ENCODE peak calls at places on chromosomes 13 and 19, in eight cellular contexts. A is stimulated activated CD8-positive, alpha-beta memory T cell treated with anti-CD3 and anti-CD28 coated beads, Interleukin-7, amount 100 ng/mL, for 1 hour; Y is nucleus accumbens; B is SHP77; X is activated CD4-positive, alpha-beta T cell treated with anti-CD3 and anti-CD28 coated beads, Interleukin-2, amount 50 U/mL, for 48 hours; S is NCI-H2171 treated with DMSO at 0.1 percent for 48 hours; G is Peyer's patch; T is tibial artery. E is an unnamed sample.
A peak's percentile ranks its signal among the peaks of the same experiment; 100 is the strongest.

GRCh38 chr13:59312776-59313175 is 851.0 kb downstream of the DIAPH3 start:
- DNase-seq in X (no peak), B (no peak), G (no peak), Y (no peak), S (no peak), A (no peak), T (no peak), E (no peak)

GRCh38 chr19:53520547-53521372 is 17.2 kb upstream of the ZNF331 start:
- DNase-seq in Y (peak; percentile 91), T (peak; percentile 97), A (peak; percentile 73), G (peak; percentile 90), S (peak; percentile 97), X (peak; percentile 83), B (peak; percentile 98), E (peak; percentile 93)

GRCh38 chr13:83992566-83993358 is 110.5 kb upstream of the SLITRK1 start:
- DNase-seq in B (no peak), G (no peak), A (no peak), S (no peak), X (no peak), T (no peak), Y (no peak), E (no peak)

GRCh38 chr19:51127755-51128154 is 3.0 kb downstream of the SIGLEC9 start:
- DNase-seq in Y (no peak), A (no peak), S (no peak), X (no peak), B (no peak), G (no peak), T (peak; percentile 68), E (no peak)

GRCh38 chr19:16025108-16026101 is 50.9 kb upstream of the TPM4 start:
- DNase-seq in B (no peak), T (peak; percentile 64), A (no peak), G (peak; percentile 54), X (no peak), S (no peak), Y (no peak), E (peak; percentile 44)

GRCh38 chr19:328025-328505 is 16.5 kb downstream of the MIER2 start:
- DNase-seq in G (no peak), B (no peak), X (no peak), Y (no peak), S (no peak), A (no peak), T (no peak), E (no peak)

GRCh38 chr13:30094015-30094533 is 213.3 kb downstream of the KATNAL1 start:
- DNase-seq in G (no peak), S (no peak), X (no peak), B (no peak), T (no peak), A (no peak), Y (no peak), E (no peak)

GRCh38 chr19:7851623-7852500 is 21.8 kb downstream of the EVI5L start:
- DNase-seq in X (no peak), T (no peak), B (no peak), Y (peak; percentile 78), S (no peak), A (no peak), G (peak; percentile 45), E (no peak)

GRCh38 chr19:45553464-45553863 is 31.1 kb downstream of the OPA3 start:
- DNase-seq in B (no peak), A (no peak), T (no peak), Y (no peak), G (peak; percentile 76), X (no peak), S (no peak), E (no peak)

GRCh38 chr13:44653261-44653660 is 77.1 kb upstream of the TSC22D1 start:
- DNase-seq in T (no peak), S (no peak), Y (no peak), X (no peak), G (no peak), A (no peak), B (no peak), E (no peak)

GRCh38 chr19:39996218-39996810 is 546 bp upstream of the ZNF546 start:
- DNase-seq in X (no peak), G (no peak), Y (no peak), B (peak; percentile 58), S (peak; percentile 58), T (no peak), A (peak; percentile 7), E (peak; percentile 14)

E was measured in WERI-Rb-1.